ENCODE peak calls at places on chromosomes 3 and 15, in eight cellular contexts. S is tibial nerve; V is CD8-positive, alpha-beta T cell; D is NCI-H2081 treated with DMSO at 0.1 percent for 48 hours; Z is NB4; P is occipital lobe; O is left ventricle myocardium inferior; E is COR-L47. H is an unnamed sample.

GRCh38 chr15:38129531-38130199 is 123.0 kb upstream of the SPRED1 start:
- DNase-seq in P (peak), Z (peak), V (no peak), D (no peak), O (peak), E (no peak), S (peak), H (peak)

GRCh38 chr3:65436580-65436979 is 602.1 kb downstream of the MAGI1 start:
- DNase-seq in V (no peak), E (peak), S (no peak), O (no peak), D (no peak), P (no peak), Z (peak), H (no peak)

GRCh38 chr15:40914486-40914885 is 14.7 kb upstream of the DLL4 start:
- DNase-seq in D (no peak), E (no peak), O (no peak), V (no peak), S (no peak), Z (no peak), P (no peak), H (no peak)

GRCh38 chr3:121660356-121661171 is at the start of gene HCLS1:
- DNase-seq in S (peak), O (peak), V (peak), E (no peak), D (no peak), Z (peak), P (no peak), H (peak)

GRCh38 chr3:64414043-64414442 is 188.8 kb upstream of the PRICKLE2 start:
- DNase-seq in Z (no peak), V (no peak), E (no peak), P (no peak), O (no peak), S (no peak), D (no peak), H (no peak)

GRCh38 chr3:114498779-114499370 is 205.0 kb downstream of the TIGIT start:
- DNase-seq in E (peak), O (peak), Z (peak), V (no peak), P (no peak), D (no peak), S (no peak), H (no peak)

GRCh38 chr3:20637729-20638128 is 451.7 kb upstream of the SGO1 start:
- DNase-seq in P (no peak), V (no peak), E (no peak), S (no peak), D (no peak), Z (no peak), O (no peak), H (no peak)

GRCh38 chr3:157544501-157545139 is 41.4 kb upstream of the VEPH1 start:
- DNase-seq in O (no peak), S (peak), P (no peak), Z (no peak), E (no peak), V (no peak), D (no peak), H (no peak)

GRCh38 chr3:8757551-8758518 is 11.6 kb downstream of the OXTR start:
- DNase-seq in D (no peak), O (no peak), V (no peak), P (no peak), E (no peak), Z (no peak), S (no peak), H (no peak)

GRCh38 chr3:66442254-66443249 is 58.3 kb downstream of the LRIG1 start:
- DNase-seq in S (peak), V (no peak), D (peak), E (peak), P (peak), O (peak), Z (no peak), H (no peak)

GRCh38 chr3:55690746-55691540 is 203.8 kb upstream of the WNT5A start:
- DNase-seq in O (no peak), S (no peak), V (no peak), P (no peak), D (no peak), Z (no peak), E (no peak), H (no peak)

H was measured in T-helper 1 cell.